ENCODE peak calls at places on chromosomes 12 and 14, in seven cellular contexts. K, F, V, Q, C, J and R are unnamed samples.

GRCh38 chr14:65866422-65866821 is 453.9 kb downstream of the FUT8 start:
- DNase-seq in V (peak; percentile 86), K (no peak), Q (no peak), J (no peak), C (no peak), F (no peak), R (no peak)

GRCh38 chr12:40292788-40293429 is 68.1 kb downstream of the LRRK2 start:
- DNase-seq in J (no peak), F (no peak), C (no peak), K (no peak), V (no peak), Q (no peak), R (no peak)

GRCh38 chr12:18468521-18469075 is 207.3 kb downstream of the PIK3C2G start:
- DNase-seq in J (no peak), K (no peak), C (no peak), V (peak; percentile 83), Q (peak; percentile 84), F (no peak), R (no peak)

GRCh38 chr12:45220366-45220931 is 4.6 kb downstream of the ANO6 start:
- DNase-seq in V (no peak), J (no peak), F (no peak), C (no peak), K (no peak), Q (peak; percentile 92), R (no peak)

GRCh38 chr12:62676521-62677307 is 210.1 kb downstream of the MON2 start:
- DNase-seq in K (no peak), F (no peak), Q (no peak), J (no peak), C (no peak), V (no peak), R (no peak)

GRCh38 chr12:3203713-3204112 is 126.5 kb downstream of the TSPAN9 start:
- DNase-seq in V (no peak), Q (peak; percentile 29), J (no peak), K (no peak), F (no peak), C (no peak), R (no peak)

GRCh38 chr12:126518596-126519200 is 1453.5 kb downstream of the AACS start:
- DNase-seq in F (no peak), J (no peak), Q (no peak), V (no peak), C (no peak), K (no peak), R (no peak)

GRCh38 chr12:14828896-14829295 is 14.4 kb downstream of the ART4 start:
- DNase-seq in F (peak; percentile 7), V (peak; percentile 15), K (no peak), C (no peak), Q (no peak), J (no peak), R (no peak)

GRCh38 chr12:80264386-80264785 is 165.0 kb downstream of the OTOGL start:
- DNase-seq in K (no peak), F (no peak), J (no peak), Q (no peak), C (no peak), V (peak; percentile 45), R (no peak)

GRCh38 chr14:72049462-72049861 is 117.2 kb downstream of the RGS6 start:
- DNase-seq in V (peak; percentile 1), K (no peak), F (no peak), Q (peak; percentile 19), J (no peak), C (no peak), R (no peak)

GRCh38 chr12:93302331-93303229 is 75.1 kb upstream of the NUDT4 start:
- DNase-seq in K (no peak), J (no peak), Q (peak; percentile 16), V (peak; percentile 74), F (no peak), C (no peak), R (no peak)

GRCh38 chr14:32609388-32609787 is 280.3 kb downstream of the AKAP6 start:
- DNase-seq in V (no peak), J (no peak), C (no peak), Q (no peak), F (no peak), K (no peak), R (no peak)

GRCh38 chr12:115934877-115935276 is 342.6 kb downstream of the MED13L start:
- DNase-seq in J (no peak), K (no peak), V (no peak), Q (no peak), F (no peak), C (no peak), R (no peak)

GRCh38 chr14:44339256-44339655 is 167.8 kb downstream of the FSCB start:
- DNase-seq in V (no peak), Q (peak; percentile 76), F (no peak), C (no peak), J (no peak), K (no peak), R (no peak)

GRCh38 chr14:27077181-27077738 is 479.4 kb upstream of the NOVA1 start:
- DNase-seq in V (no peak), Q (no peak), C (no peak), K (no peak), F (no peak), J (no peak), R (no peak)

GRCh38 chr12:24500466-24501232 is 448.3 kb downstream of the BCAT1 start:
- DNase-seq in J (no peak), V (peak; percentile 1), C (no peak), K (no peak), F (no peak), Q (peak; percentile 1), R (no peak)

GRCh38 chr12:110790301-110790700 is 47.6 kb upstream of the PPP1CC start:
- DNase-seq in C (no peak), F (no peak), J (no peak), K (no peak), V (peak; percentile 63), Q (no peak), R (no peak)

GRCh38 chr12:79690606-79691298 is at the start of gene PAWR:
- DNase-seq in C (peak; percentile 47), F (peak; percentile 94), Q (peak; percentile 87), V (peak; percentile 84), J (peak; percentile 93), K (peak; percentile 78), R (peak; percentile 71)

GRCh38 chr12:81949721-81950120 is 190.6 kb upstream of the PPFIA2 start:
- DNase-seq in Q (no peak), V (no peak), C (no peak), F (no peak), K (no peak), J (no peak), R (no peak)

GRCh38 chr12:43835264-43835655 is 621 bp upstream of the TMEM117 start:
- DNase-seq in K (no peak), J (no peak), F (no peak), V (no peak), Q (no peak), C (no peak), R (no peak)

GRCh38 chr12:3348055-3348454 is 142.9 kb upstream of the PRMT8 start:
- DNase-seq in V (no peak), F (no peak), Q (no peak), C (no peak), J (no peak), K (no peak), R (no peak)

GRCh38 chr12:94621662-94622359 is 28.5 kb downstream of the TMCC3 start:
- DNase-seq in J (no peak), V (peak; percentile 39), K (no peak), Q (peak; percentile 99), C (no peak), F (no peak), R (no peak)
- H3K4me3 ChIP-seq in J (peak overlapping the region; percentile 60), V (no peak overlapping the region), K (no peak overlapping the region), Q (peak overlapping the region; percentile 46), C (peak overlapping the region; percentile 43), F (no peak overlapping the region), R (no peak overlapping the region)

GRCh38 chr14:75201087-75201486 is 24.7 kb upstream of the TMED10 start:
- DNase-seq in C (no peak), V (no peak), Q (no peak), K (no peak), F (no peak), J (no peak), R (no peak)
- H3K4me1 ChIP-seq in C (peaks cover 11% of the 10 kb centered on the region), V (peaks cover 19% of the 10 kb centered on the region), Q (peaks cover 31% of the 10 kb centered on the region), K (peaks cover 4% of the 10 kb centered on the region), F (peaks cover 25% of the 10 kb centered on the region), J (peaks cover 10% of the 10 kb centered on the region), R (no peaks in the 10 kb centered on the region)

GRCh38 chr14:21852775-21853174 is 179.2 kb upstream of the OR4E1 start:
- DNase-seq in V (no peak), Q (no peak), F (no peak), K (no peak), J (no peak), C (no peak), R (no peak)
- H3K4me3 ChIP-seq in V (no peak overlapping the region), Q (no peak overlapping the region), F (no peak overlapping the region), K (no peak overlapping the region), J (no peak overlapping the region), C (no peak overlapping the region), R (no peak overlapping the region)

GRCh38 chr12:117760990-117761389 is 207.8 kb downstream of the KSR2 start:
- DNase-seq in Q (no peak), J (peak; percentile 57), K (no peak), F (no peak), C (no peak), V (no peak), R (no peak)
- H3K4me1 ChIP-seq in Q (no peaks in the 10 kb centered on the region), J (no peaks in the 10 kb centered on the region), K (no peaks in the 10 kb centered on the region), F (no peaks in the 10 kb centered on the region), C (no peaks in the 10 kb centered on the region), V (no peaks in the 10 kb centered on the region), R (no peaks in the 10 kb centered on the region)

DNA sequence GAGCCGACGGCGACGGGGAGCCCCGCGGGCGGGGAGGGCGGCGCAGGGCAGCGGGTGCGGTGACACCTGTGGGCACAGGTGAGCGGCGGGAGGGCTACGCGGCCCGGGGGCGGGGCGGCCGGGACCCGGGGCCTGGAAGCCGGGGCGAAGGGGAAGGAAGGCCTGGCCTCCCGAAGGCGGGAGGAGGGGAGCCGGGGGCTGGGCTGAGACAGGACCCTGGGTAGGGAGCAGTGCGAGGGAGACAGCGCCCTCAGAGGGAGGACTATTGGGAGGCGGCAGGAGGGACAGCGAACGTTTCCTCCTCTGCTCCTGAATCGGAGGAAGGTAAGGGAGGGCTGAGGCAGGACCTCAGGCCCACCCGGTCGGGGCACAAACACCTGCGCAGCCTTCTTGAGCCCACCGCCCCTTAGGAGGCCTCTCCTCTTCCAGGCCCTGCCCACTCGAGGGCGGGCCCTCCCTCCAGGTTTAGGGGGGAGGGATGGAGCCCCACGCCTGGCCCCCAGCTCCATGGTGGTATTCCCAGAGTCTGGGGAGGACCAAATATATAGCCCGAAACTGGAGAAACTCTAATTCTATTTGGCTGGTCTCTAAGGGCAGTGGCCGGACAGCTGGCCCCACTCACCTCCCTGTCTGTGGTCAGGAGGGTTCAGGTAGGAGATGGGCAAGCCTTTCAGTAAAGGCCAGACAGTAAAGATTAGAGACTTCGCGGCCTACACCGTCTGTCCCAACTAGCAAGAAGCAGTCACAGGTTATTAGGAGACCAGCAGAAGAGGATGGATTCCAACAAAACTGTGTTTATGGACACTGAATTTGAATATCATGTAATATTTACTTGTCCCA is 509 bp downstream of the PLEKHG6 start:
- DNase-seq in C (no peak), F (no peak), V (no peak), J (peak; percentile 79), Q (no peak), K (no peak), R (no peak)
- H3K4me3 ChIP-seq in C (peak overlapping the region; percentile 51), F (peak overlapping the region; percentile 31), V (no peak overlapping the region), J (peak overlapping the region; percentile 36), Q (peak overlapping the region; percentile 31), K (peak overlapping the region; percentile 61), R (no peak overlapping the region)

GRCh38 chr12:128365032-128365431 is 98.1 kb downstream of the TMEM132C start:
- DNase-seq in J (no peak), V (no peak), C (no peak), Q (no peak), F (no peak), K (no peak), R (no peak)
- H3K4me1 ChIP-seq in J (no peaks in the 10 kb centered on the region), V (no peaks in the 10 kb centered on the region), C (peaks cover 11% of the 10 kb centered on the region), Q (no peaks in the 10 kb centered on the region), F (peaks cover 15% of the 10 kb centered on the region), K (peaks cover 14% of the 10 kb centered on the region), R (no peaks in the 10 kb centered on the region)

GRCh38 chr14:99262977-99263448 is 9.0 kb downstream of the BCL11B start:
- DNase-seq in C (no peak), Q (no peak), V (no peak), J (no peak), K (no peak), F (no peak), R (no peak)
- H3K4me3 ChIP-seq in C (no peak overlapping the region), Q (no peak overlapping the region), V (no peak overlapping the region), J (no peak overlapping the region), K (no peak overlapping the region), F (no peak overlapping the region), R (no peak overlapping the region)